ENCODE peak calls at places on chromosome 14, in five cellular contexts. E is T1000, N is MM.1S, P is hippocampal formation, H is NCI-H1092. W is an unnamed sample.

GRCh38 chr14:104742586-104743455 is 10.1 kb upstream of the SIVA1 start:
- DNase-seq in E (no peak), N (no peak), P (no peak), H (no peak), W (no peak)

GRCh38 chr14:49860988-49861387 is 8.4 kb upstream of the NEMF start:
- DNase-seq in E (no peak), N (no peak), P (no peak), H (no peak), W (no peak)

GRCh38 chr14:91113829-91114078 is at the start of gene DGLUCY:
- DNase-seq in E (no peak), N (peak; percentile 83), P (no peak), H (peak; percentile 77), W (no peak)

GRCh38 chr14:55599250-55599879 is 19.4 kb downstream of the KTN1 start:
- DNase-seq in E (no peak), N (no peak), P (no peak), H (no peak), W (peak; percentile 50)

GRCh38 chr14:67526676-67527459 is 6.2 kb upstream of the PLEKHH1 start:
- DNase-seq in E (no peak), N (peak; percentile 21), P (peak; percentile 61), H (peak; percentile 22), W (peak; percentile 32)

GRCh38 chr14:90781344-90781761 is 34.9 kb downstream of the TTC7B start:
- DNase-seq in E (no peak), N (no peak), P (no peak), H (no peak), W (no peak)

GRCh38 chr14:25411933-25412757 is 362.2 kb upstream of the STXBP6 start:
- DNase-seq in E (no peak), N (peak; percentile 10), P (peak; percentile 47), H (no peak), W (no peak)

GRCh38 chr14:57502581-57503254 is 9.1 kb upstream of the CCDC198 start:
- DNase-seq in E (no peak), N (no peak), P (no peak), H (no peak), W (no peak)

GRCh38 chr14:44912041-44912869 is 49.5 kb downstream of the KLHL28 start:
- DNase-seq in E (peak; percentile 79), N (no peak), P (no peak), H (no peak), W (no peak)

GRCh38 chr14:35252485-35252884 is 39.7 kb upstream of the PSMA6 start:
- DNase-seq in E (no peak), N (no peak), P (no peak), H (no peak), W (no peak)

GRCh38 chr14:64329149-64329548 is 35.0 kb upstream of the ESR2 start:
- DNase-seq in E (no peak), N (no peak), P (no peak), H (no peak), W (no peak)

GRCh38 chr14:42930058-42930457 is 1323.4 kb downstream of the LRFN5 start:
- DNase-seq in E (no peak), N (no peak), P (no peak), H (peak; percentile 28), W (no peak)

GRCh38 chr14:55336161-55336560 is 64.9 kb downstream of the FBXO34 start:
- DNase-seq in E (no peak), N (no peak), P (no peak), H (no peak), W (no peak)

GRCh38 chr14:101379842-101380241 is 181.5 kb upstream of the DIO3 start:
- DNase-seq in E (no peak), N (no peak), P (no peak), H (no peak), W (no peak)

GRCh38 chr14:61638595-61639391 is 56.5 kb upstream of the HIF1A start:
- DNase-seq in E (no peak), N (no peak), P (no peak), H (no peak), W (no peak)

GRCh38 chr14:96905825-96906224 is 108.6 kb downstream of the VRK1 start:
- DNase-seq in E (no peak), N (no peak), P (no peak), H (no peak), W (no peak)

GRCh38 chr14:90644882-90645281 is 171.3 kb downstream of the TTC7B start:
- DNase-seq in E (no peak), N (no peak), P (no peak), H (no peak), W (no peak)

GRCh38 chr14:52025952-52026510 is 36.7 kb downstream of the RTRAF start:
- DNase-seq in E (no peak), N (no peak), P (peak; percentile 19), H (no peak), W (no peak)

GRCh38 chr14:49915085-49915484 is 22.2 kb downstream of the ARF6 start:
- DNase-seq in E (no peak), N (no peak), P (no peak), H (no peak), W (no peak)

GRCh38 chr14:79708991-79709390 is 502.3 kb downstream of the DIO2 start:
- DNase-seq in E (no peak), N (no peak), P (no peak), H (no peak), W (no peak)